ENCODE peak calls at places on chromosomes 11 and 22, in seven cellular contexts. U, O, F, J, Z, D and C are unnamed samples.

GRCh38 chr11:115618428-115618827 is 114.2 kb upstream of the CADM1 start:
- DNase-seq in U (no peak), O (no peak), F (no peak), J (no peak), Z (no peak), D (no peak), C (no peak)

GRCh38 chr11:118275184-118275583 is 11.1 kb upstream of the MPZL2 start:
- DNase-seq in U (no peak), O (no peak), F (no peak), J (no peak), Z (no peak), D (no peak), C (no peak)

GRCh38 chr11:94315664-94316063 is 11.3 kb downstream of the IZUMO1R start:
- DNase-seq in U (no peak), O (no peak), F (no peak), J (no peak), Z (no peak), D (no peak), C (no peak)

GRCh38 chr11:119202554-119202953 is 3.6 kb upstream of the CBL start:
- DNase-seq in U (no peak), O (no peak), F (no peak), J (no peak), Z (no peak), D (no peak), C (no peak)

GRCh38 chr22:44659140-44659539 is 42.9 kb upstream of the PRR5 start:
- DNase-seq in U (no peak), O (no peak), F (no peak), J (no peak), Z (no peak), D (no peak), C (no peak)

GRCh38 chr11:64916040-64916847 is 765 bp downstream of the ATG2A start:
- DNase-seq in U (no peak), O (peak), F (no peak), J (peak), Z (no peak), D (no peak), C (no peak)

GRCh38 chr11:122748968-122749687 is 89.2 kb upstream of the CRTAM start:
- DNase-seq in U (peak), O (peak), F (no peak), J (no peak), Z (no peak), D (no peak), C (no peak)

GRCh38 chr22:46551321-46551720 is 13.9 kb upstream of the CELSR1 start:
- DNase-seq in U (no peak), O (no peak), F (no peak), J (no peak), Z (no peak), D (no peak), C (no peak)

GRCh38 chr11:130765369-130765768 is 150.9 kb downstream of the SNX19 start:
- DNase-seq in U (peak), O (no peak), F (no peak), J (no peak), Z (no peak), D (no peak), C (no peak)

GRCh38 chr11:69704508-69705245 is 855 bp upstream of the FGF19 start:
- DNase-seq in U (no peak), O (no peak), F (no peak), J (no peak), Z (no peak), D (peak), C (no peak)

GRCh38 chr22:39556970-39557811 is 13.4 kb upstream of the CACNA1I start:
- DNase-seq in U (no peak), O (peak), F (no peak), J (no peak), Z (no peak), D (no peak), C (peak)

GRCh38 chr22:17258015-17258827 is 39.0 kb upstream of the ADA2 start:
- DNase-seq in U (peak), O (peak), F (no peak), J (no peak), Z (peak), D (peak), C (peak)

GRCh38 chr11:10856689-10857603 is 907 bp downstream of the ZBED5 start:
- DNase-seq in U (no peak), O (no peak), F (no peak), J (peak), Z (peak), D (peak), C (peak)

GRCh38 chr11:47010192-47010591 is 73.6 kb downstream of the CSTPP1 start:
- DNase-seq in U (no peak), O (no peak), F (no peak), J (no peak), Z (no peak), D (no peak), C (no peak)

GRCh38 chr22:17945156-17945850 is 79.1 kb downstream of the MICAL3 start:
- DNase-seq in U (no peak), O (no peak), F (no peak), J (no peak), Z (no peak), D (no peak), C (no peak)

GRCh38 chr11:16815047-16815767 is 76.8 kb downstream of the C11orf58 start:
- DNase-seq in U (no peak), O (no peak), F (peak), J (no peak), Z (no peak), D (no peak), C (no peak)

GRCh38 chr22:11627436-11627797 is 3900.6 kb upstream of the OR11H1 start:
- DNase-seq in U (no peak), O (no peak), F (no peak), J (no peak), Z (no peak), D (no peak), C (no peak)

GRCh38 chr22:19290400-19291217 is 910 bp downstream of the CLTCL1 start:
- DNase-seq in U (no peak), O (no peak), F (no peak), J (no peak), Z (no peak), D (peak), C (no peak)

GRCh38 chr11:102202972-102203371 is 92.7 kb downstream of the YAP1 start:
- DNase-seq in U (no peak), O (no peak), F (no peak), J (no peak), Z (no peak), D (no peak), C (no peak)

GRCh38 chr11:126118806-126119205 is 56.1 kb upstream of the CDON start:
- DNase-seq in U (no peak), O (no peak), F (no peak), J (no peak), Z (no peak), D (no peak), C (no peak)

GRCh38 chr11:32613500-32614151 is 30.0 kb downstream of the EIF3M start:
- DNase-seq in U (no peak), O (no peak), F (no peak), J (no peak), Z (no peak), D (no peak), C (no peak)

GRCh38 chr11:46348566-46348981 is 1.3 kb downstream of the DGKZ start:
- DNase-seq in U (no peak), O (peak), F (no peak), J (no peak), Z (no peak), D (no peak), C (no peak)

GRCh38 chr22:20536590-20537324 is 29.3 kb downstream of the MED15 start:
- DNase-seq in U (no peak), O (no peak), F (no peak), J (no peak), Z (peak), D (no peak), C (no peak)

GRCh38 chr22:30421695-30422480 is 3.7 kb upstream of the MTFP1 start:
- DNase-seq in U (no peak), O (no peak), F (no peak), J (no peak), Z (no peak), D (no peak), C (no peak)

GRCh38 chr11:15944460-15944859 is 411.9 kb downstream of the SOX6 start:
- DNase-seq in U (no peak), O (no peak), F (no peak), J (no peak), Z (no peak), D (no peak), C (no peak)

GRCh38 chr22:25346859-25347751 is 127.7 kb downstream of the CRYBB2 start:
- DNase-seq in U (no peak), O (no peak), F (no peak), J (no peak), Z (no peak), D (no peak), C (no peak)

GRCh38 chr11:12274558-12275197 is 102.7 kb upstream of the PARVA start:
- DNase-seq in U (no peak), O (no peak), F (no peak), J (no peak), Z (no peak), D (no peak), C (no peak)

GRCh38 chr11:133947298-133947905 is 9.4 kb downstream of the IGSF9B start:
- DNase-seq in U (peak), O (peak), F (no peak), J (peak), Z (no peak), D (peak), C (peak)

GRCh38 chr22:42895087-42895486 is 38.0 kb upstream of the ARFGAP3 start:
- DNase-seq in U (no peak), O (no peak), F (no peak), J (no peak), Z (no peak), D (no peak), C (no peak)

GRCh38 chr11:46363031-46363407 is 15.8 kb downstream of the DGKZ start:
- DNase-seq in U (peak), O (no peak), F (no peak), J (no peak), Z (no peak), D (no peak), C (no peak)

GRCh38 chr11:12853652-12854296 is 155.3 kb upstream of the RASSF10 start:
- DNase-seq in U (no peak), O (no peak), F (no peak), J (no peak), Z (no peak), D (no peak), C (no peak)

GRCh38 chr11:60169264-60169915 is 13.5 kb downstream of the MS4A6A start:
- DNase-seq in U (no peak), O (no peak), F (no peak), J (no peak), Z (no peak), D (peak), C (no peak)

GRCh38 chr11:132402056-132402684 is 1031.8 kb downstream of the NTM start:
- DNase-seq in U (no peak), O (no peak), F (no peak), J (no peak), Z (peak), D (peak), C (no peak)